ENCODE peak calls at places on chromosomes 5 and 9, in four cellular contexts. One of them, this sample, is unnamed.

GRCh38 chr9:97568461-97569275 is 64.5 kb downstream of the TSTD2 start:
- DNase-seq in activated effector memory CD4-positive, alpha-beta T cell treated with Interleukin-2 at 50 U/mL for 16 hours: no peak
- DNase-seq in posterior vena cava: no peak
- DNase-seq in NCI-H2227 treated with DMSO at 0.1 percent for 48 hours: no peak
- DNase-seq in this sample: no peak

GRCh38 chr5:178221857-178222256 is 10.7 kb downstream of the PHYKPL start:
- DNase-seq in activated effector memory CD4-positive, alpha-beta T cell treated with Interleukin-2 at 50 U/mL for 16 hours: no peak
- DNase-seq in posterior vena cava: no peak
- DNase-seq in NCI-H2227 treated with DMSO at 0.1 percent for 48 hours: no peak
- DNase-seq in this sample: no peak

GRCh38 chr5:133552925-133553525 is 59.3 kb downstream of the FSTL4 start:
- DNase-seq in activated effector memory CD4-positive, alpha-beta T cell treated with Interleukin-2 at 50 U/mL for 16 hours: peak; percentile 24
- DNase-seq in posterior vena cava: no peak
- DNase-seq in NCI-H2227 treated with DMSO at 0.1 percent for 48 hours: no peak
- DNase-seq in this sample: peak; percentile 17

GRCh38 chr9:78601957-78602565 is 305.1 kb downstream of the PSAT1 start:
- DNase-seq in activated effector memory CD4-positive, alpha-beta T cell treated with Interleukin-2 at 50 U/mL for 16 hours: no peak
- DNase-seq in posterior vena cava: no peak
- DNase-seq in NCI-H2227 treated with DMSO at 0.1 percent for 48 hours: peak; percentile 58
- DNase-seq in this sample: no peak

GRCh38 chr5:147046894-147047293 is 168.3 kb upstream of the PPP2R2B start:
- DNase-seq in activated effector memory CD4-positive, alpha-beta T cell treated with Interleukin-2 at 50 U/mL for 16 hours: no peak
- DNase-seq in posterior vena cava: no peak
- DNase-seq in NCI-H2227 treated with DMSO at 0.1 percent for 48 hours: no peak
- DNase-seq in this sample: no peak

GRCh38 chr9:37531699-37532098 is 44.5 kb downstream of the FBXO10 start:
- DNase-seq in activated effector memory CD4-positive, alpha-beta T cell treated with Interleukin-2 at 50 U/mL for 16 hours: peak; percentile 50
- DNase-seq in posterior vena cava: no peak
- DNase-seq in NCI-H2227 treated with DMSO at 0.1 percent for 48 hours: no peak
- DNase-seq in this sample: no peak

GRCh38 chr9:127877566-127877998 is at the start of gene AK1:
- DNase-seq in activated effector memory CD4-positive, alpha-beta T cell treated with Interleukin-2 at 50 U/mL for 16 hours: no peak
- DNase-seq in posterior vena cava: peak; percentile 92
- DNase-seq in NCI-H2227 treated with DMSO at 0.1 percent for 48 hours: no peak
- DNase-seq in this sample: no peak

GRCh38 chr9:81789751-81790150 is 100.4 kb upstream of the TLE1 start:
- DNase-seq in activated effector memory CD4-positive, alpha-beta T cell treated with Interleukin-2 at 50 U/mL for 16 hours: no peak
- DNase-seq in posterior vena cava: no peak
- DNase-seq in NCI-H2227 treated with DMSO at 0.1 percent for 48 hours: no peak
- DNase-seq in this sample: no peak

GRCh38 chr9:114339130-114339908 is 9.7 kb downstream of the ORM2 start:
- DNase-seq in activated effector memory CD4-positive, alpha-beta T cell treated with Interleukin-2 at 50 U/mL for 16 hours: peak; percentile 28
- DNase-seq in posterior vena cava: no peak
- DNase-seq in NCI-H2227 treated with DMSO at 0.1 percent for 48 hours: no peak
- DNase-seq in this sample: no peak

GRCh38 chr5:172762214-172763119 is 8.5 kb downstream of the DUSP1 start:
- DNase-seq in activated effector memory CD4-positive, alpha-beta T cell treated with Interleukin-2 at 50 U/mL for 16 hours: no peak
- DNase-seq in posterior vena cava: peak; percentile 81
- DNase-seq in NCI-H2227 treated with DMSO at 0.1 percent for 48 hours: no peak
- DNase-seq in this sample: no peak

GRCh38 chr5:57128325-57128724 is 45.5 kb upstream of the GPBP1 start:
- DNase-seq in activated effector memory CD4-positive, alpha-beta T cell treated with Interleukin-2 at 50 U/mL for 16 hours: no peak
- DNase-seq in posterior vena cava: no peak
- DNase-seq in NCI-H2227 treated with DMSO at 0.1 percent for 48 hours: no peak
- DNase-seq in this sample: no peak

This sample was measured in T-helper 17 cell.